ENCODE peak calls at places on chromosomes 1 and 21, in five cellular contexts. N is CD4-positive, alpha-beta memory T cell; J is tibial nerve; X is fibroblast of lung; E is HCT116. B is an unnamed sample.

GRCh38 chr1:20409017-20409416 is 77.0 kb downstream of the CAMK2N1 start:
- DNase-seq in N (no peak), J (no peak), X (no peak), E (no peak), B (no peak)

GRCh38 chr1:173639102-173639501 is 4.0 kb downstream of the TEX50 start:
- DNase-seq in N (no peak), J (no peak), X (no peak), E (no peak), B (no peak)

GRCh38 chr1:41810446-41810845 is 108.3 kb downstream of the HIVEP3 start:
- DNase-seq in N (peak; percentile 46), J (no peak), X (peak; percentile 52), E (no peak), B (peak; percentile 12)

GRCh38 chr21:38269567-38269917 is 12.8 kb downstream of the KCNJ15 start:
- DNase-seq in N (no peak), J (no peak), X (no peak), E (no peak), B (no peak)

GRCh38 chr1:19344372-19344810 is 32.3 kb downstream of the SLC66A1 start:
- DNase-seq in N (peak; percentile 44), J (peak; percentile 61), X (peak; percentile 21), E (no peak), B (peak; percentile 68)

GRCh38 chr1:18629659-18630510 is 761 bp upstream of the PAX7 start:
- DNase-seq in N (no peak), J (no peak), X (no peak), E (no peak), B (no peak)

GRCh38 chr21:45531393-45532215 is 10.6 kb downstream of the SLC19A1 start:
- DNase-seq in N (no peak), J (no peak), X (no peak), E (no peak), B (no peak)

GRCh38 chr1:247111636-247112478 is 7.7 kb upstream of the ZNF669 start:
- DNase-seq in N (no peak), J (peak; percentile 29), X (peak; percentile 63), E (no peak), B (peak; percentile 20)

GRCh38 chr21:44791246-44791645 is 10.4 kb downstream of the UBE2G2 start:
- DNase-seq in N (no peak), J (no peak), X (no peak), E (no peak), B (no peak)

GRCh38 chr21:42837421-42838211 is 41.7 kb downstream of the WDR4 start:
- DNase-seq in N (no peak), J (no peak), X (no peak), E (no peak), B (no peak)

GRCh38 chr1:152227310-152227928 is 3.4 kb upstream of the HRNR start:
- DNase-seq in N (no peak), J (no peak), X (peak; percentile 6), E (no peak), B (no peak)

GRCh38 chr1:159008744-159009188 is 941 bp upstream of the IFI16 start:
- DNase-seq in N (peak; percentile 70), J (no peak), X (no peak), E (no peak), B (peak; percentile 64)

GRCh38 chr1:101918277-101918676 is 78.4 kb downstream of the OLFM3 start:
- DNase-seq in N (no peak), J (no peak), X (no peak), E (no peak), B (no peak)

GRCh38 chr1:46605242-46605641 is 1.2 kb upstream of the MKNK1 start:
- DNase-seq in N (peak; percentile 32), J (no peak), X (no peak), E (no peak), B (peak; percentile 23)

GRCh38 chr1:17550684-17551584 is 11.4 kb downstream of the ARHGEF10L start:
- DNase-seq in N (no peak), J (no peak), X (peak; percentile 36), E (no peak), B (peak; percentile 64)

GRCh38 chr1:75035536-75035935 is 98.7 kb upstream of the LHX8 start:
- DNase-seq in N (no peak), J (no peak), X (no peak), E (no peak), B (no peak)

GRCh38 chr1:210377934-210378333 is 49.2 kb downstream of the HHAT start:
- DNase-seq in N (no peak), J (no peak), X (peak; percentile 87), E (no peak), B (no peak)

GRCh38 chr21:44454747-44455523 is at the start of gene LRRC3:
- DNase-seq in N (peak; percentile 71), J (peak; percentile 78), X (peak; percentile 51), E (peak; percentile 73), B (peak; percentile 80)

GRCh38 chr1:21216835-21217811 is 40.4 kb upstream of the EIF4G3 start:
- DNase-seq in N (peak; percentile 61), J (peak; percentile 63), X (peak; percentile 26), E (peak; percentile 38), B (peak; percentile 63)

GRCh38 chr21:41639766-41640165 is 127.1 kb downstream of the RIPK4 start:
- DNase-seq in N (no peak), J (no peak), X (no peak), E (no peak), B (no peak)

GRCh38 chr21:41636636-41637625 is 129.0 kb upstream of the TMPRSS2 start:
- DNase-seq in N (no peak), J (no peak), X (no peak), E (no peak), B (no peak)

GRCh38 chr21:41635874-41636273 is 127.9 kb upstream of the TMPRSS2 start:
- DNase-seq in N (no peak), J (no peak), X (no peak), E (no peak), B (no peak)

GRCh38 chr21:41639336-41639735 is 127.5 kb downstream of the RIPK4 start:
- DNase-seq in N (no peak), J (no peak), X (no peak), E (no peak), B (no peak)

GRCh38 chr21:41638201-41638790 is 128.6 kb downstream of the RIPK4 start:
- DNase-seq in N (no peak), J (no peak), X (no peak), E (no peak), B (no peak)
- H3K4me1 ChIP-seq in N (no peaks in the 10 kb centered on the region), J (no peaks in the 10 kb centered on the region), X (peaks cover 18% of the 10 kb centered on the region), E (no peaks in the 10 kb centered on the region), B (peaks cover 3% of the 10 kb centered on the region)

GRCh38 chr1:180912801-180913616 is at the start of gene KIAA1614:
- DNase-seq in N (no peak), J (no peak), X (peak; percentile 64), E (no peak), B (no peak)

GRCh38 chr1:180909462-180909976 is 3.2 kb upstream of the KIAA1614 start:
- DNase-seq in N (no peak), J (no peak), X (no peak), E (no peak), B (no peak)

GRCh38 chr1:180912211-180912800 is 391 bp upstream of the KIAA1614 start:
- DNase-seq in N (no peak), J (no peak), X (peak; percentile 57), E (no peak), B (no peak)

GRCh38 chr1:180909005-180909414 is 3.7 kb upstream of the KIAA1614 start:
- DNase-seq in N (no peak), J (no peak), X (no peak), E (no peak), B (no peak)

DNA sequence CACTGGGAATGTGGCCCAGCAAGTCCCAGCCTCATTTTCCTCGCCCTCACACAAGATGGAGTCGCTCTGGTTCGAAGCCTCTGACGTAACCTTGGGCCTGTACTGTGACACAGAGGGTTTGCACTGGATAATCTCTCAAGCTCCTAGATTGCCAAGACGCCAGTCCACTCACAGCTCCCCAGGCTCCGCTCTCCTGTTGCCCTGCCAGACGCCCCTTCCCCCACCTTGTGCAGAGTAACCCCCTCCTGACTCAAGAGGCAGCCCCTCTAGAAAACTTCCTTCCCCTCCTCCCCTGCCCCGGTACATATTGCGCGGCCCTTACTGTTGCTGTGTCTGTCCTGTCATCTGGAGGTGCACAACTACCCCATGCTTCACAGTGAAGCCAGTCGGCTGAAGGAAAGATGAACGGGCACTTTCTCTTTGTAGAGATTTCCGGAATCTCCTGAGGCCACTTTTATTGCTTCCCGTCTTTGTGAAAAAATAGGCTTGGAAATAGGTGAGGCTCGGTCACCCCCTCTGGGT is 996 bp upstream of the KIAA1614 start:
- DNase-seq in N (no peak), J (no peak), X (peak; percentile 21), E (no peak), B (no peak)
- H3K4me3 ChIP-seq in N (no peak overlapping the region), J (peak overlapping the region; percentile 76), X (peak overlapping the region; percentile 55), E (no peak overlapping the region), B (peak overlapping the region; percentile 44)

GRCh38 chr1:59276317-59276914 is 20.5 kb upstream of the FGGY start:
- DNase-seq in N (no peak), J (no peak), X (no peak), E (no peak), B (no peak)

GRCh38 chr1:59279651-59280050 is 17.2 kb upstream of the FGGY start:
- DNase-seq in N (no peak), J (no peak), X (no peak), E (no peak), B (no peak)

DNA sequence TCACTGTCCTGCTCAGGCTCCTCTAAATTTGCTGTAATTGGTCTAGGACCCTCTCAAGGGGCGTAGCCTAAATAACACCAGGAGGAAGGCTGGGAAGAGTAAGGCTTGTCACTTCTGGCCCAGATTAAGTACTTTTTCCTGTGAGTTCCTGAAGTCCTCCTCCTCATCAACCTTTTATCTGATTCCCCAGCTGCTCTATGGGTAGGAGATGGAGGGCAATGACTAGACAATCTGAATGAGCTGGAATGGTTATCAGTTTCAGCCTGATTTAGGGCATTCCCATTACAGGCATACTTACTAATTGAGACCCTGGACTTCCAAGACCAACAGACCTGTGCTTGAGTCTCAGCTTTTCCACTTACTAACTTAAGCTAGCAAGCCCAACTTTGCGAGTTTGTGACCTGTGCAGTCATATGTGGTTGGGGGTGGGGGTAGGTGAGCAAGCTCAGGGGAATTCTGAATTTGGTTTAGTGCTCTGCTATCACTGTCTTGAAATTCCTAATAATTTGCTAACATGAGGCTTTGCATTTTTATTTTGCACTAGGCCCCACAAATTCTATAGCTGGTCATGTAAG is 18.0 kb upstream of the FGGY start:
- DNase-seq in N (no peak), J (no peak), X (peak; percentile 26), E (no peak), B (no peak)
- H3K36me3 ChIP-seq in N (no peaks in the 10 kb centered on the region), J (no peaks in the 10 kb centered on the region), X (no peaks in the 10 kb centered on the region), E (no peaks in the 10 kb centered on the region), B (no peaks in the 10 kb centered on the region)

GRCh38 chr1:111197598-111198289 is 2.7 kb downstream of the DENND2D start:
- DNase-seq in N (peak; percentile 58), J (no peak), X (peak; percentile 15), E (no peak), B (no peak)

GRCh38 chr1:111198836-111199235 is 1.6 kb downstream of the DENND2D start:
- DNase-seq in N (no peak), J (no peak), X (no peak), E (no peak), B (no peak)

GRCh38 chr1:111199881-111200801 is at the start of gene DENND2D:
- DNase-seq in N (peak; percentile 53), J (peak; percentile 81), X (no peak), E (no peak), B (peak; percentile 70)

GRCh38 chr1:111200802-111201161 is 336 bp upstream of the DENND2D start:
- DNase-seq in N (no peak), J (no peak), X (no peak), E (no peak), B (no peak)

DNA sequence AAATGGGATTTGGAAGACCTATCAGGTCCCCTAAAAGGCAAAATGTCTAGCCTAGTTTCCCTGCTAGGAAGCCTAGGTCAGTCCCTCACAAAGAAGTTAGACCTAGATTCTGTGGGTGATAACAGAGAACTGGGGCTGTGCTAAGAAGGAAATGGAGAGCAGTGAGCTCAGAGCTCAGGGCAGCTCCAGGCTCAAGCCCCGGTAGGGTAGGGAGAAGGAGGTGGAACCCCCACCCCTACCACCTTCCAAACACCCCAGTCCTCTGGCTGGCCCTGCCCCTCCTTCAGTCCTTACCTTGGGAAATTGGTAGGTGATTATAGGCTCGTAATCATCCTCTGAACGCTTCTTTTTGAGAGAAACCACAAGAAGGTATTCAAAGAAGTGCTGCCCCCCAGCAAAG is 1.1 kb downstream of the DENND2D start:
- DNase-seq in N (no peak), J (no peak), X (no peak), E (no peak), B (no peak)
- H3K4me1 ChIP-seq in N (peaks cover 69% of the 10 kb centered on the region), J (peaks cover 41% of the 10 kb centered on the region), X (peaks cover 6% of the 10 kb centered on the region), E (peaks cover 33% of the 10 kb centered on the region), B (peaks cover 15% of the 10 kb centered on the region)